ENCODE peak calls at places on chromosome 7, in four cellular contexts. W is HepG2, O is WTC11, V is HCT116. R is an unnamed sample.

GRCh38 chr7:105015631-105015965 is 1.6 kb downstream of the KMT2E start:
- DNase-seq in O (no peak), W (no peak), V (no peak), R (no peak)

GRCh38 chr7:74567318-74567668 is 90.2 kb upstream of the GTF2I start:
- DNase-seq in W (no peak), O (no peak), V (no peak), R (no peak)

GRCh38 chr7:112777406-112777805 is 12.8 kb downstream of the TMEM168 start:
- DNase-seq in O (no peak), W (no peak), V (no peak), R (no peak)

GRCh38 chr7:143960813-143961610 is 6.4 kb downstream of the OR2F1 start:
- DNase-seq in O (no peak), W (no peak), V (no peak), R (no peak)

GRCh38 chr7:128030263-128030998 is 806 bp downstream of the LRRC4 start:
- DNase-seq in V (no peak), O (peak), W (no peak), R (no peak)

GRCh38 chr7:106071356-106071998 is 40.6 kb downstream of the SYPL1 start:
- DNase-seq in V (no peak), O (no peak), W (no peak), R (no peak)

GRCh38 chr7:100826546-100827329 is 585 bp downstream of the EPHB4 start:
- DNase-seq in V (no peak), O (peak), W (no peak), R (no peak)

GRCh38 chr7:131602994-131603372 is 46.6 kb upstream of the PODXL start:
- DNase-seq in V (no peak), W (no peak), O (no peak), R (no peak)

GRCh38 chr7:2405601-2406345 is 2.4 kb downstream of the CHST12 start:
- DNase-seq in O (no peak), V (no peak), W (no peak), R (no peak)

GRCh38 chr7:130913721-130914588 is 179.9 kb upstream of the KLF14 start:
- DNase-seq in V (no peak), W (no peak), O (no peak), R (no peak)

GRCh38 chr7:16900212-16900768 is 18.5 kb upstream of the AGR3 start:
- DNase-seq in W (no peak), O (no peak), V (no peak), R (no peak)

GRCh38 chr7:12490105-12490688 is 80.3 kb upstream of the SCIN start:
- DNase-seq in W (peak), O (no peak), V (peak), R (peak)

GRCh38 chr7:134552105-134552504 is 3.2 kb downstream of the AKR1B15 start:
- DNase-seq in O (peak), V (no peak), W (peak), R (peak)

GRCh38 chr7:81407094-81407493 is 362.8 kb downstream of the HGF start:
- DNase-seq in O (no peak), V (no peak), W (no peak), R (no peak)

GRCh38 chr7:81408728-81409127 is 361.1 kb downstream of the HGF start:
- DNase-seq in V (no peak), O (no peak), W (no peak), R (no peak)

GRCh38 chr7:81402227-81402626 is 367.6 kb downstream of the HGF start:
- DNase-seq in W (no peak), O (no peak), V (no peak), R (no peak)

GRCh38 chr7:81399461-81399860 is 370.4 kb downstream of the HGF start:
- DNase-seq in V (no peak), O (no peak), W (no peak), R (no peak)

GRCh38 chr7:81404669-81405068 is 365.2 kb downstream of the HGF start:
- DNase-seq in W (no peak), O (no peak), V (no peak), R (no peak)
- TF ChIP-seq SP1 in W (no peak), O (no peak), V (no peak), R (no peak)

DNA sequence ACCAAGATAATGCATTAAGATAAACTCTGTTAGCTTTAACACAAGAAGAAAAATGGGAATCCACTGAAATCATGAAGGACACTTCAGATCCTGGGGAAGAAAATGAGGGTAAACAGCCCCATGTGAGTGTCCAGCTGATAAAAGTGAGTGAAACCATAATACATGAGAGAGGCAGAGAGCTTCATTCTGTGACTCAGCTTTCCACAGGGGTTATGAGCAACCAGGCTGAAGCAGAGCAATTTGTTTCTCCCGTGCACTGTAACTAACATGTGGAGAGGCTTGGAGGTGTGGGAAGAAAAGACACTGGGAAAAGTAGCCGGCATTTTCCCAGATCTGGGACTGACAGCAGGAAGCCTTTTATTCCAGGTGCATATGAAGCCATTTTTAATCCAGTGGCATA is 971.7 kb downstream of the ANKRD7 start:
- DNase-seq in W (no peak), O (no peak), V (no peak), R (no peak)
- TF ChIP-seq SP1 in W (no peak), O (no peak), V (no peak), R (no peak)

GRCh38 chr7:158018971-158019645 is 568.5 kb downstream of the PTPRN2 start:
- DNase-seq in V (no peak), W (no peak), O (no peak), R (no peak)

GRCh38 chr7:158018061-158018796 is 569.4 kb downstream of the PTPRN2 start:
- DNase-seq in W (no peak), O (no peak), V (no peak), R (no peak)

GRCh38 chr7:158017226-158018060 is 570.2 kb downstream of the PTPRN2 start:
- DNase-seq in V (no peak), W (no peak), O (no peak), R (no peak)

GRCh38 chr7:158015403-158016116 is 572.1 kb downstream of the PTPRN2 start:
- DNase-seq in O (no peak), W (no peak), V (no peak), R (no peak)

DNA sequence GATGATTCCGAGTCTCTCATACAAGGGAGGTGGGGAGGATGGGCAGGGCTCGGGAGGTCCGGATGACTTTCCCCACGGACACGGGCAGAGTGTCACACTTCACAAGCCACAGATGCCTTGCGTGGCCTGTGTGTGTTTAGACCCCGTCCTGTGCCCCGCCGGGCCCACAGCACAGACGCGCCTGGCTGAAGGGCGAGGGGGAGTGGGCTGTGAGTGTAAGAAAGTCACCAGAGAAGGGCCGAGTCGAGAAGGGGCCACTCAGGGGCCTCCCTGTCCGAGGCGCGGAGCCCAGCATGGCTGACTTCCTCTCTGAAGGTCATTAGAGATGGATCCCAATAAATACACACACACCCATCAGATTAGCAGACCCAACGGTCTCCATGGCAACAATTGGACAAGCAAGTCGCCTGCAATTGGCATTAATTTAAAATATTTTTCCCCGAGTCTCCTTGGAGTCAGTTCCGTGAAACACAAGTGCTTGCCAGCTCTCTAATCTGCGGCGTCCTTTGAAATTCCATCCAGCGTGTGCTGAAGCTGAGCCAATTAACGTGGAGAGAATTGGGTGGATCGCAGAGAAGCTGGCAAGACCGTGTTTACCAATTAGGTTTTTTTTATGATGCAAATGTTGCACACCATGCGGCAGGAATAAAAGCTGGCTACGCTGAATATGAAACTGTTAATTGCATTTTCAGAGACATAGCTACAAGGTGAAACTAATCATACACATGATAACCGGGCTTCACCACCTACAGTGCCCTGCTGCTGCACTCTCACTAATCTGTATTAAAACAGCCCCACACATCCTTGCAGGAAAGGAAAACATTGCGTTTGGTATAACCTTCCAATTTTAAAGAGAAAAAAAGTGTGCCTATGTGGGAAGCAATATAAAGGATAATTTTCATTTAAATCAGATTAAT is 571.2 kb downstream of the PTPRN2 start:
- DNase-seq in O (no peak), W (no peak), V (no peak), R (no peak)
- TF ChIP-seq SP1 in O (no peak), W (no peak), V (no peak), R (no peak)

GRCh38 chr7:114048386-114049235 is 129.8 kb upstream of the PPP1R3A start:
- DNase-seq in V (no peak), W (peak), O (no peak), R (peak)
- TF ChIP-seq SP1 in V (no peak), W (no peak), O (no peak), R (no peak)

GRCh38 chr7:4799508-4800268 is 24.3 kb downstream of the AP5Z1 start:
- DNase-seq in O (no peak), W (no peak), V (no peak), R (no peak)
- TF ChIP-seq SP1 in O (no peak), W (no peak), V (no peak), R (no peak)

GRCh38 chr7:155412416-155413253 is 45.3 kb upstream of the EN2 start:
- DNase-seq in W (peak), O (peak), V (peak), R (peak)
- TF ChIP-seq SP1 in W (no peak), O (no peak), V (no peak), R (no peak)

GRCh38 chr7:116686033-116686432 is 14.0 kb downstream of the MET start:
- DNase-seq in V (no peak), O (no peak), W (peak), R (no peak)

GRCh38 chr7:116691664-116692063 is 19.7 kb downstream of the MET start:
- DNase-seq in W (peak), O (no peak), V (no peak), R (no peak)

GRCh38 chr7:116686812-116687419 is 14.9 kb downstream of the MET start:
- DNase-seq in O (no peak), W (peak), V (no peak), R (no peak)

GRCh38 chr7:116689787-116690186 is 17.8 kb downstream of the MET start:
- DNase-seq in V (no peak), O (no peak), W (no peak), R (no peak)

GRCh38 chr7:116687801-116688201 is 15.8 kb downstream of the MET start:
- DNase-seq in V (peak), O (no peak), W (peak), R (no peak)
- TF ChIP-seq SP1 in V (peak), O (no peak), W (no peak), R (no peak)